ENCODE peak calls at places on chromosomes 13 and 19, in nine cellular contexts. G is stomach, B is ecto neural progenitor cell, I is sciatic nerve, A is GDM1, U is AG10803, S is esophagus squamous epithelium, T is ovary, V is omental fat pad. E is an unnamed sample.

GRCh38 chr13:23794267-23795161 is 94.7 kb downstream of the MIPEP start:
- DNase-seq in G (no peak), U (peak; percentile 61), T (no peak), V (no peak), B (no peak), A (no peak), S (no peak), I (no peak), E (peak; percentile 23)

GRCh38 chr19:29880498-29881081 is 61.4 kb upstream of the URI1 start:
- DNase-seq in A (no peak), I (peak; percentile 39), U (no peak), V (no peak), B (no peak), T (no peak), S (no peak), G (no peak), E (no peak)

GRCh38 chr19:17441241-17442135 is 7.0 kb downstream of the TMEM221 start:
- DNase-seq in U (peak; percentile 52), A (peak; percentile 42), V (no peak), T (no peak), B (no peak), G (no peak), S (no peak), I (no peak), E (no peak)

GRCh38 chr19:55158848-55159793 is 1.6 kb upstream of the TNNI3 start:
- DNase-seq in T (no peak), S (no peak), B (no peak), G (no peak), I (no peak), U (no peak), V (no peak), A (no peak), E (no peak)

GRCh38 chr19:22604571-22605274 is 29.4 kb upstream of the ZNF492 start:
- DNase-seq in A (no peak), V (no peak), G (no peak), I (no peak), U (no peak), B (no peak), S (no peak), T (no peak), E (no peak)

GRCh38 chr13:20142927-20143480 is 17.8 kb downstream of the GJA3 start:
- DNase-seq in T (no peak), B (no peak), U (no peak), G (no peak), S (no peak), I (no peak), V (no peak), A (no peak), E (no peak)

GRCh38 chr13:112441226-112441625 is 65.1 kb downstream of the SPACA7 start:
- DNase-seq in T (no peak), A (no peak), G (no peak), I (no peak), B (peak; percentile 38), U (no peak), S (no peak), V (no peak), E (no peak)

GRCh38 chr19:10565028-10565566 is 713 bp downstream of the KRI1 start:
- DNase-seq in V (no peak), G (peak; percentile 35), U (peak; percentile 49), B (peak; percentile 72), A (no peak), I (peak; percentile 71), T (peak; percentile 60), S (no peak), E (no peak)

GRCh38 chr13:25447396-25447795 is 75.6 kb downstream of the ATP8A2 start:
- DNase-seq in A (no peak), U (no peak), T (no peak), S (no peak), G (no peak), B (no peak), I (no peak), V (no peak), E (no peak)

GRCh38 chr13:78420814-78421213 is 182.5 kb downstream of the POU4F1 start:
- DNase-seq in B (no peak), A (no peak), G (no peak), S (no peak), U (no peak), T (no peak), I (no peak), V (no peak), E (no peak)

GRCh38 chr19:5321851-5322681 is 18.5 kb downstream of the PTPRS start:
- DNase-seq in B (no peak), S (no peak), V (no peak), U (no peak), I (no peak), G (no peak), A (peak; percentile 37), T (no peak), E (no peak)

GRCh38 chr13:27487776-27488175 is 37.4 kb upstream of the MTIF3 start:
- DNase-seq in I (no peak), V (no peak), G (no peak), U (peak; percentile 70), B (no peak), A (no peak), T (no peak), S (no peak), E (no peak)

GRCh38 chr19:10815969-10816635 is 19.9 kb downstream of the TMED1 start:
- DNase-seq in V (no peak), G (no peak), A (no peak), T (no peak), I (no peak), U (peak; percentile 66), B (no peak), S (no peak), E (no peak)